ENCODE peak calls at places on chromosomes 5 and 9, in five cellular contexts. V, D, M, E and Z are unnamed samples. For H3K4me1, the result is how much of the 10 kb centered on the place peaks cover.

GRCh38 chr5:143341807-143342570 is 61.5 kb downstream of the NR3C1 start:
- DNase-seq in V (no peak), D (no peak), M (no peak), E (no peak), Z (peak)

GRCh38 chr5:175895701-175896102 is 24.3 kb downstream of the CPLX2 start:
- DNase-seq in M (no peak), V (no peak), D (no peak), E (no peak), Z (no peak)

GRCh38 chr5:139061856-139062255 is 136.3 kb downstream of the SIL1 start:
- DNase-seq in V (no peak), D (peak), M (no peak), E (no peak), Z (no peak)

GRCh38 chr9:111399772-111400563 is 69.9 kb upstream of the OR2K2 start:
- DNase-seq in E (peak), V (no peak), D (no peak), M (no peak), Z (peak)

GRCh38 chr9:70007831-70008230 is 35.8 kb upstream of the MAMDC2 start:
- DNase-seq in M (no peak), E (no peak), V (no peak), D (no peak), Z (no peak)

GRCh38 chr9:21696411-21696865 is 106.0 kb upstream of the MTAP start:
- DNase-seq in E (no peak), V (no peak), M (no peak), D (no peak), Z (peak)

GRCh38 chr9:96383165-96383939 is at the start of gene SLC35D2:
- DNase-seq in E (peak), D (peak), V (peak), M (peak), Z (peak)

GRCh38 chr5:112655513-112655912 is 82.2 kb upstream of the APC start:
- DNase-seq in E (no peak), D (no peak), V (no peak), M (no peak), Z (no peak)

GRCh38 chr9:81789751-81790150 is 100.4 kb upstream of the TLE1 start:
- DNase-seq in D (no peak), M (no peak), E (no peak), V (no peak), Z (no peak)

GRCh38 chr5:166165600-166165999 is 2125.8 kb upstream of the WWC1 start:
- DNase-seq in E (no peak), D (peak), M (no peak), V (no peak), Z (no peak)

GRCh38 chr5:27450607-27451006 is 412.2 kb upstream of the CDH9 start:
- DNase-seq in D (no peak), E (no peak), V (no peak), M (no peak), Z (peak)

GRCh38 chr5:149464796-149465489 is 85.9 kb upstream of the IL17B start:
- DNase-seq in E (no peak), M (peak), V (no peak), D (no peak), Z (no peak)

GRCh38 chr5:74916831-74917710 is 50.9 kb upstream of the FAM169A start:
- DNase-seq in M (no peak), V (no peak), E (no peak), D (no peak), Z (peak)

GRCh38 chr9:125746017-125746773 is 978 bp upstream of the PBX3 start:
- DNase-seq in V (peak), M (peak), E (peak), D (peak), Z (peak)

GRCh38 chr9:15295761-15296405 is 11.1 kb downstream of the TTC39B start:
- DNase-seq in M (no peak), V (no peak), E (no peak), D (no peak), Z (no peak)

GRCh38 chr9:38622083-38622674 is 1.8 kb upstream of the ANKRD18A start:
- DNase-seq in E (no peak), D (peak), V (peak), M (no peak), Z (peak)

GRCh38 chr5:157729858-157730257 is 1.4 kb upstream of the THG1L start:
- DNase-seq in D (no peak), M (no peak), V (no peak), E (no peak), Z (no peak)

GRCh38 chr9:89274838-89275237 is 36.2 kb upstream of the CKS2 start:
- DNase-seq in V (no peak), E (no peak), M (no peak), D (no peak), Z (no peak)

GRCh38 chr5:130651440-130651839 is 513.6 kb downstream of the HINT1 start:
- DNase-seq in D (no peak), M (no peak), V (no peak), E (no peak), Z (no peak)

GRCh38 chr9:114110180-114110579 is 11.1 kb upstream of the KIF12 start:
- DNase-seq in M (no peak), E (no peak), D (no peak), V (no peak), Z (peak)

GRCh38 chr5:38347040-38347763 is 88.8 kb downstream of the EGFLAM start:
- DNase-seq in D (no peak), V (no peak), M (no peak), E (no peak), Z (peak)

GRCh38 chr5:147441191-147441695 is 68.6 kb downstream of the DPYSL3 start:
- DNase-seq in E (no peak), V (no peak), M (no peak), D (no peak), Z (no peak)

GRCh38 chr5:175695161-175696126 is 37.6 kb downstream of the HRH2 start:
- DNase-seq in M (peak), D (no peak), E (no peak), V (no peak), Z (no peak)

GRCh38 chr5:176415240-176416122 is 858 bp downstream of the CLTB start:
- DNase-seq in E (no peak), V (peak), D (no peak), M (peak), Z (peak)

GRCh38 chr5:21573915-21574314 is 1279.2 kb downstream of the CDH12 start:
- DNase-seq in D (no peak), E (peak), V (no peak), M (no peak), Z (no peak)

GRCh38 chr5:147558826-147559225 is 49.0 kb upstream of the DPYSL3 start:
- DNase-seq in D (no peak), E (no peak), V (no peak), M (peak), Z (peak)

GRCh38 chr5:83636141-83636540 is 84.5 kb downstream of the HAPLN1 start:
- DNase-seq in V (no peak), E (no peak), M (no peak), D (no peak), Z (no peak)

GRCh38 chr9:136740069-136740468 is 2.7 kb downstream of the LCN10 start:
- DNase-seq in E (no peak), V (no peak), D (no peak), M (no peak), Z (no peak)

GRCh38 chr5:137737349-137738256 is 1.7 kb upstream of the KLHL3 start:
- DNase-seq in M (no peak), D (no peak), V (no peak), E (no peak), Z (no peak)

GRCh38 chr9:69107801-69108200 is 66.3 kb upstream of the TJP2 start:
- DNase-seq in M (no peak), D (no peak), V (no peak), E (no peak), Z (no peak)

GRCh38 chr9:132644251-132644650 is 25.5 kb downstream of the DDX31 start:
- DNase-seq in M (no peak), E (peak), D (no peak), V (no peak), Z (peak)

GRCh38 chr5:129361441-129362025 is 98.6 kb upstream of the ADAMTS19 start:
- DNase-seq in E (no peak), M (no peak), V (no peak), D (no peak), Z (peak)

GRCh38 chr9:18749711-18750110 is 275.8 kb downstream of the ADAMTSL1 start:
- DNase-seq in D (no peak), E (no peak), V (no peak), M (no peak), Z (no peak)

GRCh38 chr5:96577909-96578308 is 84.3 kb upstream of the CAST start:
- DNase-seq in V (no peak), M (no peak), D (no peak), E (no peak), Z (no peak)

GRCh38 chr9:79632060-79632459 is 60.3 kb downstream of the TLE4 start:
- DNase-seq in V (no peak), D (no peak), M (no peak), E (no peak), Z (no peak)
- H3K4me1 ChIP-seq in V (under half), D (under half), M (under half), E (under half), Z (under half)

GRCh38 chr5:150780180-150780692 is 1.7 kb downstream of the SMIM3 start:
- DNase-seq in D (no peak), V (no peak), M (peak), E (no peak), Z (no peak)

GRCh38 chr5:150778517-150779396 is at the start of gene SMIM3:
- DNase-seq in M (peak), D (peak), E (peak), V (peak), Z (peak)

GRCh38 chr5:150780816-150781221 is 2.3 kb downstream of the SMIM3 start:
- DNase-seq in E (no peak), V (no peak), D (no peak), M (no peak), Z (no peak)

GRCh38 chr5:150778103-150778516 is 447 bp upstream of the SMIM3 start:
- DNase-seq in M (no peak), E (no peak), D (no peak), V (no peak), Z (no peak)

GRCh38 chr5:150779397-150780179 is 1.0 kb downstream of the SMIM3 start:
- DNase-seq in M (peak), V (no peak), E (no peak), D (no peak), Z (no peak)
- H3K4me1 ChIP-seq in M (half or more), V (under half), E (under half), D (under half), Z (under half)

GRCh38 chr5:179821298-179822058 is 773 bp downstream of the SQSTM1 start:
- DNase-seq in V (peak), D (no peak), E (peak), M (peak), Z (peak)
- H3K4me1 ChIP-seq in V (under half), D (under half), E (half or more), M (half or more), Z (half or more)

GRCh38 chr5:14250778-14251711 is 107.9 kb downstream of the TRIO start:
- DNase-seq in D (no peak), M (no peak), E (no peak), V (no peak), Z (no peak)
- H3K4me1 ChIP-seq in D (under half), M (half or more), E (under half), V (under half), Z (under half)

GRCh38 chr9:130518198-130518597 is 61.2 kb upstream of the FUBP3 start:
- DNase-seq in D (no peak), V (no peak), E (no peak), M (no peak), Z (no peak)
- H3K4me1 ChIP-seq in D (under half), V (under half), E (under half), M (under half), Z (under half)

DNA sequence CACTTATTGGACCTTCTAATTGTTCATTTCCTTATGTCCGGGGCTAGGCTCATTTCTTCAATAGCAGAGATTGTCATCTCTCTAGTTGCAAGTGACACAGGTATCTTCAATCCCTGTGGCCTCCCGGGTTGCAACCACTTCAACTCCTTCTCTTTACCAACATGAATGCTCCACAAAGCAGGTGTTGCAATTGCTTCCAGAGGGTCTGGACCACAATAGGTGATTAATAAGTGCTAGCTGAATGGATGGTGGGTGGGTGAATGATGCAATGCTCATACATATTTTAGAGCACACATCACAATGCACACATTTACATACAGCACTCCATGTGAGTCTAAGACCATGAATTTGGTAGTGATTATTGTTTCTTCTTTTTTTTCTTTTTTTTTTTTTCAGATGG is 2.6 kb downstream of the CEMIP2 start:
- DNase-seq in V (no peak), E (no peak), D (no peak), M (no peak), Z (no peak)
- H3K4me1 ChIP-seq in V (under half), E (under half), D (under half), M (half or more), Z (half or more)

DNA sequence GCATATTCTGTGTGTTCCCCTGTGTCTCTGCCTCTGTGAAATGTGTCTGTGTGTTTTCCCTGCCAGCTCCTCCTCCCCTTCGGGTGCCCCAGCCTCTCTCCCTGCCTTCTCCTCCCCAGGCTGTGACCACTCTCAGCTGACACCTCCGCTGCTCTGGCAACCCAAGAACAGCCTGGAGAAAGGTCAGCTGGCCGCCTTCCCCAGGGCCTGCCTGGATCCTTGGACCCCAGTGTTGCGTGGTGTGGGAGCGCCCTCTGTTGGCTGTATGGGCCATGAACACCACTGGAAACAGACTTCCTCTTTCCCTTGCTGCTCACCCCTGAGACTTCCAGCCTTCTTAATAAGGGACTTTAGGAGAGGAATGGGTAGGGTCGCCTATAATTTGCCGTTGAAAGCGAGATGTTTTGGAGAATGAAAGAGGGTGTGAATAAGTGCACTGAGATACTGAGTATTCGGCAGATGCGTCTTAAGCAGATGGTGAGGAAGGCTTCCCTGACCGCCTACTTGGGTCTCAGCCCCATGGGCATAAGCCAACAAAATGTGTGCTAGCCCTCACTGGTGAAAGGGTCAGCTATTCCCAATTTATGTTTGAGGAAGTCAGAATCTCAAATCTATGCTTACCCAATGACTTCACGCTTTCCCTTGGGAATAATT is 114.9 kb upstream of the TRIM32 start:
- DNase-seq in E (peak), V (peak), M (peak), D (peak), Z (peak)
- H3K4me1 ChIP-seq in E (under half), V (under half), M (under half), D (under half), Z (half or more)